ENCODE peak calls at places on chromosomes 13 and 19, in four cellular contexts. One of them, this sample, is unnamed.
A peak's percentile ranks its signal among the peaks of the same experiment; 100 is the strongest.

GRCh38 chr13:110334256-110334655 is 27.2 kb downstream of the COL4A2 start:
- DNase-seq in A549: no peak
- DNase-seq in H1: no peak
- DNase-seq in K562: no peak
- DNase-seq in this sample: no peak

GRCh38 chr13:112095354-112095753 is 28.4 kb downstream of the SOX1 start:
- DNase-seq in A549: no peak
- DNase-seq in H1: no peak
- DNase-seq in K562: no peak
- DNase-seq in this sample: no peak

GRCh38 chr19:32748948-32749347 is 29.4 kb downstream of the TDRD12 start:
- DNase-seq in A549: no peak
- DNase-seq in H1: no peak
- DNase-seq in K562: peak; percentile 25
- DNase-seq in this sample: no peak

GRCh38 chr19:46697142-46697960 is 19.6 kb downstream of the PRKD2 start:
- DNase-seq in A549: peak; percentile 84
- DNase-seq in H1: peak; percentile 96
- DNase-seq in K562: peak; percentile 100
- DNase-seq in this sample: no peak

GRCh38 chr13:92734545-92734944 is 492.1 kb upstream of the GPC6 start:
- DNase-seq in A549: no peak
- DNase-seq in H1: no peak
- DNase-seq in K562: no peak
- DNase-seq in this sample: no peak

GRCh38 chr19:3068071-3068470 is 5.8 kb upstream of the TLE5 start:
- DNase-seq in A549: no peak
- DNase-seq in H1: no peak
- DNase-seq in K562: no peak
- DNase-seq in this sample: no peak

GRCh38 chr13:38223093-38223492 is 126.6 kb upstream of the UFM1 start:
- DNase-seq in A549: no peak
- DNase-seq in H1: peak; percentile 17
- DNase-seq in K562: peak; percentile 5
- DNase-seq in this sample: peak; percentile 1

GRCh38 chr19:2507109-2507508 is 31.2 kb downstream of the GADD45B start:
- DNase-seq in A549: peak; percentile 95
- DNase-seq in H1: no peak
- DNase-seq in K562: peak; percentile 42
- DNase-seq in this sample: peak; percentile 92

GRCh38 chr13:58587183-58587582 is 955.6 kb downstream of the PCDH17 start:
- DNase-seq in A549: no peak
- DNase-seq in H1: no peak
- DNase-seq in K562: no peak
- DNase-seq in this sample: no peak

GRCh38 chr19:10007366-10007765 is 2.9 kb downstream of the COL5A3 start:
- DNase-seq in A549: no peak
- DNase-seq in H1: no peak
- DNase-seq in K562: no peak
- DNase-seq in this sample: no peak

GRCh38 chr19:49109569-49110233 is 4.5 kb upstream of the LIN7B start:
- DNase-seq in A549: no peak
- DNase-seq in H1: no peak
- DNase-seq in K562: no peak
- DNase-seq in this sample: no peak

GRCh38 chr19:48588670-48589399 is 17.7 kb upstream of the SPACA4 start:
- DNase-seq in A549: peak; percentile 93
- DNase-seq in H1: peak; percentile 79
- DNase-seq in K562: peak; percentile 93
- DNase-seq in this sample: peak; percentile 59

GRCh38 chr19:36963262-36963661 is 47.1 kb downstream of the ZNF568 start:
- DNase-seq in A549: no peak
- DNase-seq in H1: no peak
- DNase-seq in K562: no peak
- DNase-seq in this sample: no peak

GRCh38 chr19:4730740-4731171 is 7.1 kb upstream of the DPP9 start:
- DNase-seq in A549: no peak
- DNase-seq in H1: no peak
- DNase-seq in K562: peak; percentile 70
- DNase-seq in this sample: no peak

GRCh38 chr19:11414544-11414943 is 4.6 kb downstream of the RGL3 start:
- DNase-seq in A549: no peak
- DNase-seq in H1: no peak
- DNase-seq in K562: no peak
- DNase-seq in this sample: no peak

GRCh38 chr13:107124129-107124718 is 556.3 kb upstream of the ARGLU1 start:
- DNase-seq in A549: peak; percentile 0
- DNase-seq in H1: no peak
- DNase-seq in K562: no peak
- DNase-seq in this sample: peak; percentile 18

GRCh38 chr13:101265934-101266333 is 150.4 kb downstream of the NALCN start:
- DNase-seq in A549: no peak
- DNase-seq in H1: no peak
- DNase-seq in K562: no peak
- DNase-seq in this sample: no peak

GRCh38 chr19:3697671-3698385 is 2.4 kb downstream of the PIP5K1C start:
- DNase-seq in A549: no peak
- DNase-seq in H1: no peak
- DNase-seq in K562: no peak
- DNase-seq in this sample: no peak

GRCh38 chr19:55132453-55133129 is 15.2 kb upstream of the PPP1R12C start:
- DNase-seq in A549: no peak
- DNase-seq in H1: no peak
- DNase-seq in K562: no peak
- DNase-seq in this sample: no peak

GRCh38 chr13:108419768-108420167 is 150.2 kb downstream of the TNFSF13B start:
- DNase-seq in A549: no peak
- DNase-seq in H1: no peak
- DNase-seq in K562: no peak
- DNase-seq in this sample: no peak

GRCh38 chr19:28351761-28352160 is 861.2 kb downstream of the UQCRFS1 start:
- DNase-seq in A549: no peak
- DNase-seq in H1: no peak
- DNase-seq in K562: no peak
- DNase-seq in this sample: no peak

DNA sequence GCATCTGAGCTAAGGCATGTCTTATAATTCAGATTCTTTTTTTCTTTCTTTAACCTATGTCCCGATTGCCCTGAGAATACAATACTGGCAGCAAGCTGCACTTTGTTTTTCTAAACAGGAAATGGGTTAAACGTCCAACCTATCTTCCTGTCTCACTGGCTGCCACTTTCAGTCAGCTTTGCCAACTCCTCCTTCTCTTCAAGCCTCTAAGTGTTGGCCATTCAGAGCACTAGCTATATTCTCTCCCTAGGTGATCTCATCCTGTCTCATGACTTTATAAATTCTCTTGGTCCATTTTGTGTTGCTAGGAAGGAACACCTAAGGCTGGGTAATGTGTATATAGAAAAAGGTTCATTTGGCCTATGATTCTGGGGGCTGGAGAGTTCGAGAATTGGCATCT is 109.5 kb upstream of the TSC22D1 start:
- DNase-seq in A549: no peak
- DNase-seq in H1: no peak
- DNase-seq in K562: no peak
- DNase-seq in this sample: no peak
- TF ChIP-seq HDAC2 in A549: no peak
- TF ChIP-seq HDAC2 in H1: no peak
- TF ChIP-seq HDAC2 in K562: no peak
- TF ChIP-seq HDAC2 in this sample: no peak

DNA sequence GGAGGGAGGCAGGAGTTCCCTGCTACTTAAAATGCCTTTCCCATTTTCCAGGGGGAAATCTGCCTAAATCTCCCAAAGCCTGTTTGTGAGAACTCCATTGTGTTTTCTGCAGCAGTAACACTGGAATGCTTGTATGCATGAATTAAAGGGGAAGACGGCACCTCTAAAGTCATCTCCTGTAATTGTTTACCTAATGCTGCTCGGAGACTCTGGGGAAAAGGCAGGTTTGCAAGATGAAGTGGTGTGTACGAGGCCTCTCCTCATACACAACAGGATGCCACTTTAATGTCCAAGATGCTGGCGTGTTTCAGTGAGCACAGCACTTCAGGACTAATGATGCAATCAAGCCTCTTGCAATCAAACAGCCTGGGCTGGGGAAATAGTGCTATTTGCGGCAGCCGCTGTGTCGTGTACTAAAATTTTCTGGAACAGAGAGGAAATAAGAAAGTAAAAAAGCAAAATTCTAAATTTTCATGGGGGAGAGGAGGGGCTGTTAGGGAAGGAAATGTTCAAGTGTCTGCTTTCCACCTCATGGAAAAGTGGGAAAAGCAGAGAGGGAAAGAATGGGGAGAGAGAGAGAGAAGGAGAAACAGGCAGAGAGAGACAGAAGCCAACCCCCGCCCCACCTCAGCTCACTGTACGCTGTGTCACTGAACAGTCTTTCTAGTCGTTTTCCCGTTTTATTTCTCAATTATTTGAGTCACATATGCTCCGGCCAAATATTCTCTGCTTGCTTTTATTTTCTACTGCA is 32.9 kb downstream of the TSHZ3 start:
- DNase-seq in A549: no peak
- DNase-seq in H1: no peak
- DNase-seq in K562: no peak
- DNase-seq in this sample: no peak
- TF ChIP-seq JUN in A549: no peak
- TF ChIP-seq JUN in H1: no peak
- TF ChIP-seq JUN in K562: no peak
- TF ChIP-seq JUN in this sample: no peak

GRCh38 chr13:97880298-97880675 is 73.2 kb upstream of the IPO5 start:
- DNase-seq in A549: no peak
- DNase-seq in H1: no peak
- DNase-seq in K562: no peak
- DNase-seq in this sample: no peak

GRCh38 chr13:97881556-97881955 is 71.9 kb upstream of the IPO5 start:
- DNase-seq in A549: no peak
- DNase-seq in H1: no peak
- DNase-seq in K562: no peak
- DNase-seq in this sample: no peak

GRCh38 chr13:97879646-97880297 is 73.7 kb upstream of the IPO5 start:
- DNase-seq in A549: peak; percentile 31
- DNase-seq in H1: no peak
- DNase-seq in K562: no peak
- DNase-seq in this sample: no peak

GRCh38 chr13:97884707-97885468 is 68.6 kb upstream of the IPO5 start:
- DNase-seq in A549: no peak
- DNase-seq in H1: no peak
- DNase-seq in K562: no peak
- DNase-seq in this sample: no peak

DNA sequence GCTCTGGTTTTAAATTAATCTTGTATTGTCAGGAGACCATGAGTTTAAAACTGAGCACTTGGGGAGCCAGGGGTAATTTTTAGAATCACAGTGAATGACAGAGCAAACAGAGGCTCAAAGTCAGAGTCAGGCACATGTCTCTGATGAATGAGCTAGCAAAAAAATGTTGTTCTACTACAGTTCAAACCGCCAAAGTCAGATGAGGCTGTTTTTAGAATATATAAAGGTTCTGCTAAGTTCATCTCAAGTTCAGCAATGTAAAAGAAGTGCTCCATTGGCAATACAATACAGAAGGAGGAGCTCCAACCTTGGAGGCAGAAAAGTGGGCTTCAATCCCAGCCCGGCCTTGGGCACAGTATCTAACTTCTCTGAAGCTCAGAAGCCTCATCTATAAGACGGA is 70.1 kb upstream of the IPO5 start:
- DNase-seq in A549: no peak
- DNase-seq in H1: no peak
- DNase-seq in K562: no peak
- DNase-seq in this sample: no peak
- TF ChIP-seq HDAC2 in A549: no peak
- TF ChIP-seq HDAC2 in H1: no peak
- TF ChIP-seq HDAC2 in K562: no peak
- TF ChIP-seq HDAC2 in this sample: no peak

GRCh38 chr13:39249971-39250370 is 211.7 kb downstream of the NHLRC3 start:
- DNase-seq in A549: no peak
- DNase-seq in H1: no peak
- DNase-seq in K562: no peak
- DNase-seq in this sample: no peak

GRCh38 chr13:39250440-39250839 is 212.2 kb downstream of the NHLRC3 start:
- DNase-seq in A549: no peak
- DNase-seq in H1: no peak
- DNase-seq in K562: no peak
- DNase-seq in this sample: no peak

GRCh38 chr13:39245688-39246087 is 207.4 kb downstream of the NHLRC3 start:
- DNase-seq in A549: no peak
- DNase-seq in H1: no peak
- DNase-seq in K562: no peak
- DNase-seq in this sample: no peak

GRCh38 chr13:39244561-39245230 is 206.4 kb downstream of the NHLRC3 start:
- DNase-seq in A549: no peak
- DNase-seq in H1: no peak
- DNase-seq in K562: no peak
- DNase-seq in this sample: no peak
- TF ChIP-seq JUN in A549: no peak
- TF ChIP-seq JUN in H1: no peak
- TF ChIP-seq JUN in K562: no peak
- TF ChIP-seq JUN in this sample: no peak

DNA sequence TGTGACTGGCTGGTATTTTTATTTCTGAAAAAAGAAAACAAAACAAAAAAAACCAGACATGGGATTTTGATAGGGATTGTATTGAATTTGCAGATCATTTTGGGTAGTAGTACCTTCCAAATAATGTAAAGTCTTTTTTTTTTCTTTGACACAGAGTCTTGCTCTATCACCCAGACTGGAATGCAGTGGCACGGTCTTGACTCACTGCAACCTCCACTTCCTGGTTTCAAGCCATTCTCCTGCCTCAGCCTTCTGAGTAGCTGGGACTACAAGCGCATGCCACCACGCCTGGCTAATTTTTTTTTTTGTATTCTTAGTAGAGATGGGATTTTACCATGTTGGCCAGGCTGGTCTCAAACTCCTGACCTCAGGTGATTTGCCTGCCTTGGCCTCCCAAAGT is 4.2 kb downstream of the ZNF101 start:
- DNase-seq in A549: no peak
- DNase-seq in H1: no peak
- DNase-seq in K562: no peak
- DNase-seq in this sample: no peak
- TF ChIP-seq HDAC2 in A549: no peak
- TF ChIP-seq HDAC2 in H1: no peak
- TF ChIP-seq HDAC2 in K562: no peak
- TF ChIP-seq HDAC2 in this sample: no peak

DNA sequence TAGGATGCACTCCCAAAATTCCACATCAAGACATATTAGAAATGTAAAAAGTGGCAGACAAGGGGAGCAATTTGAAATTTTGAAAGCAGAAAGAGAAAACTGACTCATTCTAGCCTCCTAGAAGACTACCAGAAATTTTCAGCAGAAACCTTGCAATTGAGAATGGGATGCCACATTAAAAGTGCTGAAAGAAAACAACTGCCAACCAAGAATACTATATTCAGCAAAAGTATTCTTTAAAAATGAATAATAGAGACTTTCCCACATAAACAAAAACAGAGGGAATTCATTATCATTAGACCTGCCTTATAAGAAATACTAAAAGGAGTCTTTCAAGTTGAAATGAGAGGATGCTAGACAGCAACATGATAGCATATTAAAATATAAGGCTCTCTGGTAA is 78.3 kb upstream of the HTR2A start:
- DNase-seq in A549: no peak
- DNase-seq in H1: no peak
- DNase-seq in K562: no peak
- DNase-seq in this sample: no peak
- TF ChIP-seq JUN in A549: no peak
- TF ChIP-seq JUN in H1: no peak
- TF ChIP-seq JUN in K562: no peak
- TF ChIP-seq JUN in this sample: no peak

This sample was measured in HepG2.